ENCODE peak calls at places on chromosomes 5 and 9, in six cellular contexts. One of them, this sample, is unnamed.

GRCh38 chr5:140259509-140259908 is 43.4 kb downstream of the PFDN1 start:
- DNase-seq in choroid plexus epithelial cell: no peak
- DNase-seq in kidney epithelial cell: no peak
- DNase-seq in neural crest cell: no peak
- DNase-seq in AG09319: no peak
- DNase-seq in HCT116: peak; percentile 76
- DNase-seq in this sample: no peak

GRCh38 chr9:105503873-105504272 is 54.1 kb upstream of the FKTN start:
- DNase-seq in AG09319: no peak
- DNase-seq in neural crest cell: no peak
- DNase-seq in HCT116: no peak
- DNase-seq in choroid plexus epithelial cell: peak; percentile 40
- DNase-seq in kidney epithelial cell: no peak
- DNase-seq in this sample: no peak

GRCh38 chr5:171416160-171417049 is 3.0 kb upstream of the FGF18 start:
- DNase-seq in kidney epithelial cell: no peak
- DNase-seq in neural crest cell: no peak
- DNase-seq in AG09319: no peak
- DNase-seq in choroid plexus epithelial cell: no peak
- DNase-seq in HCT116: no peak
- DNase-seq in this sample: no peak

GRCh38 chr9:89743576-89744254 is 138.9 kb downstream of the GADD45G start:
- DNase-seq in choroid plexus epithelial cell: no peak
- DNase-seq in kidney epithelial cell: no peak
- DNase-seq in AG09319: no peak
- DNase-seq in neural crest cell: no peak
- DNase-seq in HCT116: no peak
- DNase-seq in this sample: peak; percentile 63

GRCh38 chr5:643351-643801 is 31.2 kb downstream of the CEP72 start:
- DNase-seq in AG09319: no peak
- DNase-seq in neural crest cell: no peak
- DNase-seq in choroid plexus epithelial cell: no peak
- DNase-seq in kidney epithelial cell: no peak
- DNase-seq in HCT116: no peak
- DNase-seq in this sample: no peak

GRCh38 chr9:109551651-109552050 is 53.5 kb upstream of the PTPN3 start:
- DNase-seq in choroid plexus epithelial cell: no peak
- DNase-seq in HCT116: no peak
- DNase-seq in kidney epithelial cell: no peak
- DNase-seq in AG09319: no peak
- DNase-seq in neural crest cell: no peak
- DNase-seq in this sample: no peak

GRCh38 chr5:57850109-57850508 is 367.5 kb upstream of the ACTBL2 start:
- DNase-seq in choroid plexus epithelial cell: no peak
- DNase-seq in neural crest cell: no peak
- DNase-seq in kidney epithelial cell: no peak
- DNase-seq in AG09319: no peak
- DNase-seq in HCT116: no peak
- DNase-seq in this sample: no peak

GRCh38 chr9:117435630-117436261 is 20.9 kb upstream of the ASTN2 start:
- DNase-seq in HCT116: no peak
- DNase-seq in AG09319: no peak
- DNase-seq in kidney epithelial cell: no peak
- DNase-seq in choroid plexus epithelial cell: no peak
- DNase-seq in neural crest cell: no peak
- DNase-seq in this sample: no peak

GRCh38 chr5:124736111-124736813 is 10.2 kb downstream of the ZNF608 start:
- DNase-seq in HCT116: no peak
- DNase-seq in AG09319: peak; percentile 94
- DNase-seq in choroid plexus epithelial cell: peak; percentile 75
- DNase-seq in neural crest cell: no peak
- DNase-seq in kidney epithelial cell: no peak
- DNase-seq in this sample: no peak

GRCh38 chr5:120604898-120605297 is 140.8 kb downstream of the PRR16 start:
- DNase-seq in choroid plexus epithelial cell: peak; percentile 97
- DNase-seq in AG09319: peak; percentile 65
- DNase-seq in neural crest cell: no peak
- DNase-seq in HCT116: peak; percentile 31
- DNase-seq in kidney epithelial cell: peak; percentile 80
- DNase-seq in this sample: no peak

GRCh38 chr5:172163346-172163745 is 24.7 kb downstream of the STK10 start:
- DNase-seq in choroid plexus epithelial cell: no peak
- DNase-seq in neural crest cell: no peak
- DNase-seq in kidney epithelial cell: no peak
- DNase-seq in AG09319: no peak
- DNase-seq in HCT116: no peak
- DNase-seq in this sample: no peak

GRCh38 chr5:73513996-73514395 is 15.8 kb downstream of the BTF3 start:
- DNase-seq in AG09319: no peak
- DNase-seq in neural crest cell: no peak
- DNase-seq in choroid plexus epithelial cell: no peak
- DNase-seq in kidney epithelial cell: no peak
- DNase-seq in HCT116: no peak
- DNase-seq in this sample: no peak

GRCh38 chr9:126561582-126561981 is 52.1 kb upstream of the LMX1B start:
- DNase-seq in kidney epithelial cell: no peak
- DNase-seq in neural crest cell: no peak
- DNase-seq in AG09319: no peak
- DNase-seq in HCT116: no peak
- DNase-seq in choroid plexus epithelial cell: no peak
- DNase-seq in this sample: no peak

GRCh38 chr5:98602534-98603112 is 170.8 kb upstream of the RGMB start:
- DNase-seq in choroid plexus epithelial cell: no peak
- DNase-seq in AG09319: peak; percentile 41
- DNase-seq in HCT116: no peak
- DNase-seq in neural crest cell: no peak
- DNase-seq in kidney epithelial cell: no peak
- DNase-seq in this sample: no peak

GRCh38 chr5:136174021-136174659 is 18.8 kb downstream of the SMIM32 start:
- DNase-seq in neural crest cell: no peak
- DNase-seq in AG09319: peak; percentile 36
- DNase-seq in choroid plexus epithelial cell: peak; percentile 85
- DNase-seq in HCT116: peak; percentile 15
- DNase-seq in kidney epithelial cell: peak; percentile 28
- DNase-seq in this sample: peak; percentile 42

GRCh38 chr5:160387445-160387844 is 12.4 kb downstream of the FAM200C start:
- DNase-seq in neural crest cell: no peak
- DNase-seq in kidney epithelial cell: no peak
- DNase-seq in HCT116: no peak
- DNase-seq in choroid plexus epithelial cell: no peak
- DNase-seq in AG09319: no peak
- DNase-seq in this sample: no peak

GRCh38 chr5:136212252-136212721 is 19.3 kb upstream of the SMIM32 start:
- DNase-seq in neural crest cell: peak; percentile 53
- DNase-seq in HCT116: peak; percentile 24
- DNase-seq in AG09319: peak; percentile 10
- DNase-seq in choroid plexus epithelial cell: peak; percentile 68
- DNase-seq in kidney epithelial cell: no peak
- DNase-seq in this sample: peak; percentile 76

DNA sequence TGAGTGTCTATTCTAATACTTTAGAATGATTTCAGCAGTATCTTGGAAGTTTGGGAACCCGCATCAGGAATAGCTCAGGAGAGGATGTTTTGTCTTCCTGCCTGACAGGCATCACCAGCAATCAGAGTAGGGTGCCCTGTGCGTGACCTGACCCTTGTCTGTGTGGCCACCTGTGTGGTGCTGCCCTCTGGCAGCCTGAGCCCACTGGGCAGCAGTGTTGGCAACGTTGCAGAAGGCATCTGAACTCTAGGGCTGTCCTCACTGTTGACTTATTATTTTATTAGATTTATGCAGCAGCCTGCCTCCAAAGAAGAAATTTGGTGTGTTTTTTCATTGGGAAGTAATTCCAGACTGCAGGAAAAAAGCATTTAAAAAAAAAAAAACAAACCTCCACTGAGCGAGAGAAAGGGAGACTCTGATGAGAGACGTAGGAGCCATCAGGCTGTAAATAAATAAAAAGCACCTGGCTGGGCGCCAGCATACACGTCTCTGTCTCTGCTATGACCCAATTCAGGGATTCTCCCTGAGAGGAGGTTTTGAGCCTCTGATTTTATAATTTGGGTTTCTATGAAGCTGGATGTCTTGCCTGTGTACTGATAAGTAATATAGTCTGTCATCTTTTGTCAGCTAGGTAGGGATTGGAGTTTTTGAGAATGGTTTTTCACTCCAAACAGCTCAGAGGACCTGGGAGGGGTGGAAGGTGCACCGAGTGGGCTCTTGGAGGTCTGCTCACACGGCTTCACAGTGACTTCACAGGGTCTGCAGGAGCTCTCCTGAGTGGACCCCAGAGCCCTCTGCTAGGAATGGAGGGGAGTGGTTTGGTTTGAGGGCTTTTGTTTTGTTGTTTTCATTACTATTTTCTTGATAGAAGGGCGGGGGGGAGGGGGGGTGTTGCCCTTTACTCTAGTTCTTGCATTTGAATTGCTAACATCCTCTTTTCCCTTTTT is 48.9 kb downstream of the FAM78A start:
- DNase-seq in AG09319: no peak
- DNase-seq in HCT116: no peak
- DNase-seq in kidney epithelial cell: no peak
- DNase-seq in neural crest cell: no peak
- DNase-seq in choroid plexus epithelial cell: peak; percentile 55
- DNase-seq in this sample: no peak
- TF ChIP-seq CTCF in AG09319: no peak
- TF ChIP-seq CTCF in HCT116: no peak
- TF ChIP-seq CTCF in kidney epithelial cell: no peak
- TF ChIP-seq CTCF in neural crest cell: no peak
- TF ChIP-seq CTCF in choroid plexus epithelial cell: no peak
- TF ChIP-seq CTCF in this sample: no peak

GRCh38 chr5:177555665-177556064 is 1.3 kb upstream of the FAM193B start:
- DNase-seq in HCT116: no peak
- DNase-seq in choroid plexus epithelial cell: no peak
- DNase-seq in neural crest cell: no peak
- DNase-seq in AG09319: no peak
- DNase-seq in kidney epithelial cell: no peak
- DNase-seq in this sample: no peak

GRCh38 chr5:177552839-177553455 is 1.4 kb downstream of the FAM193B start:
- DNase-seq in HCT116: no peak
- DNase-seq in kidney epithelial cell: no peak
- DNase-seq in choroid plexus epithelial cell: peak; percentile 31
- DNase-seq in neural crest cell: peak; percentile 12
- DNase-seq in AG09319: no peak
- DNase-seq in this sample: no peak

GRCh38 chr5:177555228-177555627 is 865 bp upstream of the FAM193B start:
- DNase-seq in HCT116: no peak
- DNase-seq in neural crest cell: no peak
- DNase-seq in kidney epithelial cell: no peak
- DNase-seq in AG09319: no peak
- DNase-seq in choroid plexus epithelial cell: no peak
- DNase-seq in this sample: no peak

GRCh38 chr5:177553671-177554429 is 513 bp downstream of the FAM193B start:
- DNase-seq in AG09319: no peak
- DNase-seq in choroid plexus epithelial cell: no peak
- DNase-seq in HCT116: no peak
- DNase-seq in neural crest cell: peak; percentile 32
- DNase-seq in kidney epithelial cell: no peak
- DNase-seq in this sample: peak; percentile 82

DNA sequence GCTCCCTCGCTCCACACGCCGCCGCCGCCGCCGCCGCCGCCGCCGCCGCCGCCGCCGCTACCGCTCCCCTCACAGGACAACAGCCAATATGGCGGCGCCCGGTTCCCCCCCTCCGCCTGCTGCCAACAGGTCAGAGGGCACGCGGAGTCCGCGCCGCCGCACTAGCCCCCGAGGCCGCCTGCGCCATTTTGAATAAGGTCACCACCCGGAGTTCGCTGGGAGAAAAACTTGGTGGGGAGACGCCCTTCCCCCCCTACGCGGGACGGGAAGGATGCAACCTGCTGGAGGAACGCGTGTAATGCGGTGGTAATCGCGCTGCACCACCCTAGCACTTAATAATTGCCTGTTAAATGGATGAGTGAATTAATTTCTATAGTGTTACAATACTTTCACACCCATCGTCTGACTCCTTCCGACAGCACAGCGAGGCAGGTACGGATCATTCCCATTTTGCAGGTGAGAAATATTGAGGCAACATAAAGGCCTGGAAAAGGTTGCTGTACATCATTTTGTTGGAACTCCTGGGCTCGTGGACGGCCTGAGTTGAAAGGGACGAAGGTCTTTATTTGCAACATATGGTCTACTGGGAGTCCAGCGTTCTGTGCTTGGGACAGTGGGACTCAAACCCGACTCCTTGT is at the start of gene FAM193B:
- DNase-seq in AG09319: peak; percentile 69
- DNase-seq in choroid plexus epithelial cell: peak; percentile 92
- DNase-seq in kidney epithelial cell: peak; percentile 41
- DNase-seq in HCT116: peak; percentile 80
- DNase-seq in neural crest cell: peak; percentile 95
- DNase-seq in this sample: peak; percentile 99
- TF ChIP-seq CTCF in AG09319: peak; percentile 12
- TF ChIP-seq CTCF in choroid plexus epithelial cell: peak; percentile 39
- TF ChIP-seq CTCF in kidney epithelial cell: peak; percentile 32
- TF ChIP-seq CTCF in HCT116: peak; percentile 30
- TF ChIP-seq CTCF in neural crest cell: peak; percentile 54
- TF ChIP-seq CTCF in this sample: no peak

DNA sequence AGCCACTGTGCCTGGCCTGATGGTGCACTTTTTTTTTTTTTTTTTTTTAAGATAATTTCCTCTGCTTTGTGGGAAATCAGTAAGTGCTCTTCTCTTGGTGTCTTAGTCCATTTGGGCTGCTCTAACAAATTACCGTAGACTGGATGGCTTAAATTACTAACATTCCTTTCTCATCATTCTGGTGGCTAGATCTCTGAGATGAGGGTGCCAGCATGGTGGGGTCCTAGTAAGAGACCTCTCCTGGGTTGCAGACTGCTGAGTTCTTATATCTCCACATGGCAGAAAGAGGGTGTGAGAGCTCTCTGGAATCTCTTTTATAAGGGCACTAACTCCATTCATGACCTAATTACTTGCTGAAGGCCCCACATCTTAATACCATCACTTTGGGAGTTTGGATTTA is 133.9 kb upstream of the ANKRD55 start:
- DNase-seq in neural crest cell: no peak
- DNase-seq in choroid plexus epithelial cell: no peak
- DNase-seq in kidney epithelial cell: no peak
- DNase-seq in HCT116: no peak
- DNase-seq in AG09319: no peak
- DNase-seq in this sample: no peak
- TF ChIP-seq CTCF in neural crest cell: no peak
- TF ChIP-seq CTCF in choroid plexus epithelial cell: no peak
- TF ChIP-seq CTCF in kidney epithelial cell: no peak
- TF ChIP-seq CTCF in HCT116: no peak
- TF ChIP-seq CTCF in AG09319: no peak
- TF ChIP-seq CTCF in this sample: no peak

GRCh38 chr5:132865668-132866341 is 464 bp downstream of the GDF9 start:
- DNase-seq in kidney epithelial cell: no peak
- DNase-seq in AG09319: no peak
- DNase-seq in choroid plexus epithelial cell: no peak
- DNase-seq in neural crest cell: no peak
- DNase-seq in HCT116: no peak
- DNase-seq in this sample: no peak

GRCh38 chr5:132868754-132869153 is 2.3 kb downstream of the UQCRQ start:
- DNase-seq in HCT116: no peak
- DNase-seq in AG09319: no peak
- DNase-seq in neural crest cell: no peak
- DNase-seq in choroid plexus epithelial cell: no peak
- DNase-seq in kidney epithelial cell: no peak
- DNase-seq in this sample: no peak

GRCh38 chr5:132867046-132867451 is 607 bp downstream of the UQCRQ start:
- DNase-seq in choroid plexus epithelial cell: no peak
- DNase-seq in neural crest cell: no peak
- DNase-seq in HCT116: no peak
- DNase-seq in AG09319: no peak
- DNase-seq in kidney epithelial cell: no peak
- DNase-seq in this sample: no peak

GRCh38 chr5:132870801-132871200 is 2.7 kb upstream of the LEAP2 start:
- DNase-seq in kidney epithelial cell: no peak
- DNase-seq in AG09319: no peak
- DNase-seq in HCT116: no peak
- DNase-seq in choroid plexus epithelial cell: no peak
- DNase-seq in neural crest cell: no peak
- DNase-seq in this sample: no peak

GRCh38 chr5:132866342-132867045 is at the start of the genes GDF9 and UQCRQ:
- DNase-seq in neural crest cell: peak; percentile 82
- DNase-seq in kidney epithelial cell: peak; percentile 98
- DNase-seq in HCT116: peak; percentile 100
- DNase-seq in choroid plexus epithelial cell: peak; percentile 100
- DNase-seq in AG09319: peak; percentile 99
- DNase-seq in this sample: peak; percentile 96
- TF ChIP-seq CTCF in neural crest cell: no peak
- TF ChIP-seq CTCF in kidney epithelial cell: peak; percentile 41
- TF ChIP-seq CTCF in HCT116: peak; percentile 21
- TF ChIP-seq CTCF in choroid plexus epithelial cell: peak; percentile 52
- TF ChIP-seq CTCF in AG09319: peak; percentile 46
- TF ChIP-seq CTCF in this sample: peak; percentile 35